ENCODE peak calls at places on chromosome 10, in five cellular contexts. G is progenitor cell of endocrine pancreas, Q is testis, T is H9, H is cardiac muscle cell. E is an unnamed sample.

GRCh38 chr10:44878704-44879530 is 32.2 kb upstream of the TMEM72 start:
- DNase-seq in H (peak; percentile 91), T (peak; percentile 96), G (peak; percentile 84), Q (peak; percentile 90), E (peak; percentile 92)

GRCh38 chr10:17181751-17182150 is 19.7 kb downstream of the TRDMT1 start:
- DNase-seq in G (no peak), H (no peak), T (no peak), Q (no peak), E (no peak)

GRCh38 chr10:33237736-33238624 is 96.5 kb downstream of the NRP1 start:
- DNase-seq in Q (no peak), H (no peak), T (no peak), G (no peak), E (no peak)

GRCh38 chr10:129709627-129710509 is 242.8 kb downstream of the MGMT start:
- DNase-seq in H (no peak), G (no peak), T (no peak), Q (no peak), E (peak; percentile 67)

GRCh38 chr10:132173185-132173584 is 13.6 kb upstream of the DPYSL4 start:
- DNase-seq in Q (no peak), T (no peak), H (no peak), G (no peak), E (no peak)

GRCh38 chr10:49678827-49679479 is 498 bp upstream of the C10orf53 start:
- DNase-seq in T (no peak), Q (no peak), H (no peak), G (no peak), E (peak; percentile 18)

GRCh38 chr10:127925471-127926207 is 18.7 kb downstream of the PTPRE start:
- DNase-seq in Q (no peak), G (no peak), T (no peak), H (no peak), E (no peak)

GRCh38 chr10:112739219-112739969 is 210.7 kb upstream of the TCF7L2 start:
- DNase-seq in G (no peak), H (no peak), T (no peak), Q (no peak), E (no peak)

GRCh38 chr10:78341953-78342614 is 308.4 kb downstream of the RPS24 start:
- DNase-seq in H (no peak), T (peak; percentile 4), Q (no peak), G (no peak), E (peak; percentile 20)

GRCh38 chr10:97714401-97715258 is 1.1 kb downstream of the MARVELD1 start:
- DNase-seq in T (peak; percentile 86), Q (peak; percentile 80), H (peak; percentile 68), G (peak; percentile 25), E (peak; percentile 81)

DNA sequence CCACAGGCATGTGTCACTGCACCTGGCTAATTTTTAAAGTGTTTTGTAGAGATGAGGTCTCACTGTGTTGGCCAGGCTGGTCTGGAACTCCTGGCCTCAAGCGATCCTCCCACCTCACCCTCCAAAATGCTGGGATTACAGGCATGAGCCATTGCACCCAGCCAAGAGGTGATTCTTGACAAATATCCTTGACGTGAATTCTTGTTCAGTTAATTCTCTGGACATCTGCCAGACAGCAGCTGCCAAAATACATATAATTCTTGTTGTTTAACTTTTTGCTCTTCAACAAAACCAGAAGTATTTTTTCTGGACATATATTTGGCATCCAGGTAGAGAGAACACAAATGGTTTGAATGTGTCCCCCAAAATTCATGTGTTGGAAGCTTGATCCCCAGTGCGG is 3.2 kb downstream of the ACADSB start:
- DNase-seq in T (no peak), Q (no peak), G (no peak), H (no peak), E (no peak)
- TF ChIP-seq CTCF in T (no peak), Q (no peak), G (no peak), H (no peak), E (no peak)

GRCh38 chr10:34985823-34986222 is 104.3 kb downstream of the CUL2 start:
- DNase-seq in G (no peak), Q (peak; percentile 22), H (no peak), T (peak; percentile 60), E (no peak)
- TF ChIP-seq CTCF in G (peak; percentile 16), Q (no peak), H (peak; percentile 31), T (peak; percentile 70), E (peak; percentile 39)

DNA sequence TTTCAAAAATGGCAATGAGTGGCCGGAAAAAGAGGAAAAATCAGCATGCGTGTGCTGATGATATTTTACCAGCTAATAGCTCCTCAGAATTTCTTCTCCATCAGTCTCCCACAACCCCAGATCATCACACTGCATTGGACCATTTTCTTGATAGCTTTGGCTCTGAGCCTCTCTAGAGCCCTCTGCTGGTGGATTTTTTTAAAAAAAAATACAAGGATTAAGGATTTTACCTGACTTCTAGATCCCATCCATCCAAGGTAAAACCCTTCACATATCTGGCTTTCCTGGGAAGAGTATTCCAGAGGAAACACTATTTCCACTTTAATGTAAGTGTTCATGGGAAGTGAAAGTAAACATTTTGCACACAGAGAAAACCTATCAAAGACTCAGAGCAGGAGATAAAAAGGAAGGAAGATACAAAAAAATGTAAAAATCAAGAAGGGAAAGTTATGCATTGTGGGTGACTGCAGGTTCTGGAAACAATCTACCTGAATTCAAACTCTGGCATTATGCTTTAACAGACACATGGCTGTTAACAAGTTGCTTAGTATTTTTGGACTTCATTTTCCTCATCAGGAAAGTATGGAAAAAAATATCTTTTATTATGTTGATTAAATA is 380.9 kb downstream of the LRRTM3 start:
- DNase-seq in G (no peak), T (no peak), Q (no peak), H (peak; percentile 32), E (no peak)
- TF ChIP-seq CTCF in G (peak; percentile 66), T (peak; percentile 76), Q (peak; percentile 22), H (peak; percentile 46), E (peak; percentile 74)

GRCh38 chr10:75314570-75314969 is 78.8 kb upstream of the COMTD1 start:
- DNase-seq in T (no peak), G (no peak), Q (no peak), H (no peak), E (no peak)

GRCh38 chr10:75319274-75319673 is 82.3 kb downstream of the ZNF503 start:
- DNase-seq in Q (no peak), H (no peak), T (no peak), G (no peak), E (no peak)
- TF ChIP-seq CTCF in Q (no peak), H (no peak), T (peak; percentile 18), G (no peak), E (peak; percentile 48)

DNA sequence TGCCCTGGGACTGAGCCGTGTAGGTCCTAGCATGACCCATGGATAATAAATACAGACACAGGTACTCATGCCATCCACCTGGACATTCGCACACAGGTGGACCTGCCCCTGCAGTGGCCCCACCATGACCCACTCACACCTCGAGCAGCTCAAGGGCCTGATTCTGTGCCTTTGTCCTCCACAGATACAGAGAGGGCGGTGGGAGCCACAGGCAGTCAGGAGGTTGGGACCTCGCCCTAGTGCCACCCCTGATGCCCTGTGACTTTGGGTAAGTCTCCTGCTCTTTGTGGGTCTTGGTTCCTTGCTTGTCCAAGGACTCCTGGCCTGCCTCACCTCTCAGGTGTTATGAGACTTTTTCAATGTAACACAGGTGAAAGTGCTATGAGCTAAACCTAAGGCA is 42.9 kb downstream of the C10orf120 start:
- DNase-seq in H (no peak), T (no peak), Q (no peak), G (no peak), E (no peak)
- TF ChIP-seq CTCF in H (no peak), T (no peak), Q (no peak), G (no peak), E (no peak)

GRCh38 chr10:116287906-116288501 is 15.0 kb upstream of the GFRA1 start:
- DNase-seq in Q (peak; percentile 68), T (no peak), G (no peak), H (peak; percentile 63), E (no peak)
- TF ChIP-seq CTCF in Q (peak; percentile 63), T (peak; percentile 88), G (peak; percentile 90), H (peak; percentile 69), E (peak; percentile 93)

DNA sequence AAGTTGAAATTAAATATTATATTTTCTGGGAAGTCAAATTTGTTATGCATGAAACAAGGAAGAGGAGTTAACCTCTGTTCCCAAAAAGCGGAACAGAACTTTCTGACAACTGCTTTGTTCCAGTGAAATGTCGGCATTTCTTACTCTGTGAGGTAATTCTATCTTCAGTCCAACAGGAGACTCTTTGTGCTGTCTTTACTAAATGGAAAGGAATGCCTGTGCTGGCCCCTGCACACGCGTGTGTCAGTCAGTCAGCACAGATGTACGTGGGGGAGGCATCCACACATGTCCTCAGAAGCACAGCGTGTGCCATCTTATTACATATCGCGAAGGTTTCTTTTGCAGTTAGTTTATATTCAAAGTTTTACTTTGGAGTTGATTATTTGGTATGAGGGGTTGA is 37.5 kb downstream of the NET1 start:
- DNase-seq in T (no peak), Q (no peak), G (no peak), H (no peak), E (no peak)
- TF ChIP-seq CTCF in T (no peak), Q (no peak), G (peak; percentile 27), H (peak; percentile 32), E (peak; percentile 45)

GRCh38 chr10:118007773-118008172 is 39.0 kb downstream of the RAB11FIP2 start:
- DNase-seq in Q (no peak), G (no peak), H (no peak), T (no peak), E (no peak)
- TF ChIP-seq CTCF in Q (no peak), G (no peak), H (no peak), T (no peak), E (no peak)

E was measured in type B pancreatic cell.